ENCODE peak calls at places on chromosomes 3 and 15, in four cellular contexts. D is ovary, X is hepatocyte, E is neural progenitor cell. G is an unnamed sample. For H3K4me1 and H3K9me3, the result is how much of the 10 kb centered on the place peaks cover.

GRCh38 chr15:22846073-22846472 is 7.6 kb downstream of the NIPA2 start:
- DNase-seq in D (no peak), X (no peak), E (no peak), G (no peak)

GRCh38 chr15:96474274-96474673 is 143.8 kb downstream of the NR2F2 start:
- DNase-seq in D (no peak), X (no peak), E (no peak), G (no peak)

GRCh38 chr3:87867001-87867400 is 191.8 kb downstream of the CGGBP1 start:
- DNase-seq in D (no peak), X (no peak), E (no peak), G (no peak)

GRCh38 chr15:89912674-89913396 is at the start of gene ARPIN:
- DNase-seq in D (peak), X (peak), E (peak), G (no peak)

GRCh38 chr3:64267774-64268604 is 42.7 kb upstream of the PRICKLE2 start:
- DNase-seq in D (peak), X (peak), E (peak), G (no peak)

GRCh38 chr15:92818658-92819311 is 81.3 kb upstream of the CHD2 start:
- DNase-seq in D (no peak), X (no peak), E (no peak), G (no peak)

GRCh38 chr3:16026753-16027152 is 147.7 kb upstream of the GALNT15 start:
- DNase-seq in D (no peak), X (no peak), E (no peak), G (no peak)

GRCh38 chr15:65666257-65666656 is 44.5 kb downstream of the SLC24A1 start:
- DNase-seq in D (no peak), X (no peak), E (no peak), G (no peak)

GRCh38 chr15:58932791-58933310 is 628 bp downstream of the SLTM start:
- DNase-seq in D (no peak), X (peak), E (no peak), G (no peak)

GRCh38 chr3:165920984-165921383 is 83.8 kb upstream of the BCHE start:
- DNase-seq in D (no peak), X (no peak), E (no peak), G (no peak)

GRCh38 chr3:53846134-53846850 is at the start of the genes CHDH and IL17RB:
- DNase-seq in D (peak), X (peak), E (peak), G (no peak)

GRCh38 chr15:73959012-73959581 is 32.8 kb downstream of the LOXL1 start:
- DNase-seq in D (no peak), X (no peak), E (no peak), G (no peak)

GRCh38 chr3:27429909-27430308 is 54.3 kb downstream of the SLC4A7 start:
- DNase-seq in D (no peak), X (no peak), E (no peak), G (no peak)

GRCh38 chr3:112974178-112974517 is 755 bp downstream of the CD200R1 start:
- DNase-seq in D (no peak), X (no peak), E (no peak), G (no peak)

GRCh38 chr15:46934851-46935250 is 782.5 kb upstream of the SEMA6D start:
- DNase-seq in D (no peak), X (no peak), E (no peak), G (no peak)

GRCh38 chr15:70604671-70605070 is 158.7 kb downstream of the UACA start:
- DNase-seq in D (peak), X (peak), E (peak), G (no peak)

GRCh38 chr3:115857518-115858136 is 234.3 kb downstream of the GAP43 start:
- DNase-seq in D (no peak), X (no peak), E (no peak), G (no peak)

GRCh38 chr3:27910456-27910855 is 188.3 kb upstream of the EOMES start:
- DNase-seq in D (no peak), X (no peak), E (no peak), G (no peak)

GRCh38 chr3:180420804-180421203 is 181.2 kb upstream of the TTC14 start:
- DNase-seq in D (no peak), X (no peak), E (no peak), G (no peak)

GRCh38 chr3:71111784-71112440 is 471.6 kb downstream of the FOXP1 start:
- DNase-seq in D (no peak), X (no peak), E (no peak), G (no peak)

GRCh38 chr15:65245096-65245849 is 34.0 kb upstream of the CILP start:
- DNase-seq in D (peak), X (peak), E (no peak), G (no peak)

GRCh38 chr3:190495796-190496195 is 18.1 kb upstream of the IL1RAP start:
- DNase-seq in D (no peak), X (no peak), E (no peak), G (no peak)

GRCh38 chr15:77966540-77967290 is 110.8 kb downstream of the TBC1D2B start:
- DNase-seq in D (no peak), X (peak), E (peak), G (peak)

GRCh38 chr15:65192016-65192415 is 6.9 kb upstream of the CLPX start:
- DNase-seq in D (no peak), X (no peak), E (no peak), G (no peak)

GRCh38 chr3:42163622-42164244 is 72.6 kb downstream of the TRAK1 start:
- DNase-seq in D (no peak), X (no peak), E (no peak), G (no peak)
- H3K4me1 ChIP-seq in D (under half), X (under half), E (under half), G (under half)

GRCh38 chr15:27679621-27680521 is 419.2 kb downstream of the OCA2 start:
- DNase-seq in D (no peak), X (peak), E (peak), G (no peak)
- H3K9me3 ChIP-seq in D (under half), X (under half), E (under half), G (under half)

DNA sequence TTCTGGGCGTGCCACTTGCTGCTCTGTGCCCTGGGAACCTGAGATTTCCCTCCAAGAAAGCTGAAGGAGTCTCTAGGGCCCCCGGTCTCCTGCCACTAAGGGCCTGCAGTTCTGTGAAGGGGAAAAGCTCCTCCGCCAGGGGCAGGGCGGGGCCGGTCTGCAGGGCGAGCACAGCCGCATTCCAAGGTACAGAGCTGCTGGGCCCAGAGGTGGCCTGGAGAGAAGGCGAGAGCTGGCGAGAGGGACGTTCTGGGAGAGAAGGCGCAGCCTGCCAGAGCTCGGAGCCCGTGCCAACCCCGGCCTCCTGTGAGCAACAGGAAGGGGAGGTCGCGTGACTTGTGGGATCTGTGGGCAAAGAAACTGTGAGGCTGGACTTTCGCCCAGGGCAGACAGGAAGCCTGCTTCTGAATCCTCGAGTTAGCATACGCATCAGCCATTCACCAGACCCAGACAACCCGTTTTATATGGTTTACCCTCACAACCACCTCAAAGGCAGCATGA is 500.4 kb downstream of the SHQ1 start:
- DNase-seq in D (no peak), X (peak), E (peak), G (peak)
- TF ChIP-seq CTCF in D (no peak), X (no peak), E (peak), G (no peak)

GRCh38 chr15:31365032-31365654 is 38.5 kb downstream of the KLF13 start:
- DNase-seq in D (no peak), X (no peak), E (no peak), G (no peak)
- H3K4me1 ChIP-seq in D (under half), X (under half), E (half or more), G (half or more)

GRCh38 chr15:24985224-24985623 is 30.4 kb downstream of the SNRPN start:
- DNase-seq in D (no peak), X (no peak), E (no peak), G (no peak)

GRCh38 chr15:24986653-24987052 is 31.9 kb downstream of the SNRPN start:
- DNase-seq in D (no peak), X (no peak), E (no peak), G (no peak)
- H3K9me3 ChIP-seq in D (under half), X (under half), E (under half), G (under half)

G was measured in CD8-positive, alpha-beta T cell.